ENCODE peak calls at places on chromosomes 12 and 14, in four cellular contexts. Q is neuronal stem cell, J is trophoblast cell, T is mesendoderm. X is an unnamed sample.

GRCh38 chr14:94524093-94524492 is 14.8 kb upstream of the SERPINA12 start:
- DNase-seq in J (no peak), Q (no peak), T (no peak), X (no peak)

GRCh38 chr12:69131073-69131472 is 108.3 kb upstream of the CPSF6 start:
- DNase-seq in T (no peak), J (no peak), Q (no peak), X (no peak)

GRCh38 chr12:122994140-122994675 is 13.7 kb downstream of the ARL6IP4 start:
- DNase-seq in J (no peak), T (no peak), Q (no peak), X (no peak)

GRCh38 chr12:13007496-13008233 is 7.6 kb upstream of the HEBP1 start:
- DNase-seq in J (peak), Q (no peak), T (no peak), X (no peak)

GRCh38 chr14:35340616-35341453 is 48.7 kb downstream of the PSMA6 start:
- DNase-seq in Q (no peak), T (no peak), J (no peak), X (no peak)

GRCh38 chr12:7637641-7638040 is 28.1 kb downstream of the APOBEC1 start:
- DNase-seq in Q (no peak), J (no peak), T (peak), X (no peak)

GRCh38 chr12:101697930-101698781 is 716 bp downstream of the CHPT1 start:
- DNase-seq in J (peak), T (peak), Q (peak), X (peak)

GRCh38 chr14:93430319-93430801 is 379 bp upstream of the UNC79 start:
- DNase-seq in J (peak), T (peak), Q (peak), X (peak)

GRCh38 chr12:49521391-49521790 is 17.4 kb upstream of the KCNH3 start:
- DNase-seq in Q (no peak), J (no peak), T (no peak), X (no peak)

GRCh38 chr12:48973531-48973930 is 2.0 kb upstream of the WNT10B start:
- DNase-seq in J (peak), T (no peak), Q (no peak), X (no peak)

GRCh38 chr14:92688434-92689375 is 59.7 kb downstream of the LGMN start:
- DNase-seq in T (no peak), J (no peak), Q (no peak), X (no peak)

GRCh38 chr14:81831128-81831815 is 297.6 kb upstream of the SEL1L start:
- DNase-seq in T (peak), J (no peak), Q (no peak), X (no peak)

GRCh38 chr14:51442513-51443175 is 202.6 kb downstream of the TMX1 start:
- DNase-seq in Q (no peak), J (peak), T (no peak), X (no peak)

GRCh38 chr14:54175298-54175942 is 218.8 kb upstream of the BMP4 start:
- DNase-seq in Q (peak), J (peak), T (peak), X (peak)

GRCh38 chr14:24690492-24690891 is 56.5 kb upstream of the GZMB start:
- DNase-seq in T (peak), J (no peak), Q (no peak), X (peak)

GRCh38 chr14:102362084-102362483 is 606 bp downstream of the CINP start:
- DNase-seq in T (no peak), J (peak), Q (no peak), X (no peak)

GRCh38 chr12:47281667-47282171 is 202.0 kb upstream of the AMIGO2 start:
- DNase-seq in J (no peak), Q (no peak), T (no peak), X (no peak)

GRCh38 chr12:106096376-106096775 is 42.4 kb downstream of the NUAK1 start:
- DNase-seq in T (no peak), J (no peak), Q (no peak), X (no peak)

GRCh38 chr12:125280482-125281377 is 215.5 kb downstream of the AACS start:
- DNase-seq in J (no peak), Q (peak), T (peak), X (peak)

GRCh38 chr14:77660754-77661153 is 44.3 kb upstream of the SPTLC2 start:
- DNase-seq in Q (peak), T (no peak), J (no peak), X (no peak)

GRCh38 chr12:112126000-112126431 is 656 bp downstream of the TRAFD1 start:
- DNase-seq in T (no peak), Q (no peak), J (no peak), X (peak)

GRCh38 chr12:26740991-26741390 is 92.0 kb downstream of the ITPR2 start:
- DNase-seq in T (no peak), Q (no peak), J (no peak), X (no peak)

GRCh38 chr14:69880051-69880487 is 853 bp downstream of the SMOC1 start:
- DNase-seq in J (no peak), Q (no peak), T (peak), X (no peak)

GRCh38 chr12:131028587-131029338 is 75.1 kb downstream of the ADGRD1 start:
- DNase-seq in J (peak), Q (no peak), T (no peak), X (no peak)

GRCh38 chr12:49580572-49581535 is 12.9 kb upstream of the MCRS1 start:
- DNase-seq in J (peak), Q (peak), T (peak), X (peak)

GRCh38 chr12:123109319-123109772 is 41.5 kb downstream of the PITPNM2 start:
- DNase-seq in T (no peak), J (no peak), Q (no peak), X (no peak)

GRCh38 chr12:102816816-102817434 is 100.1 kb downstream of the PAH start:
- DNase-seq in Q (no peak), J (peak), T (peak), X (no peak)

GRCh38 chr14:49918709-49919108 is 25.8 kb downstream of the ARF6 start:
- DNase-seq in J (no peak), T (no peak), Q (no peak), X (no peak)

GRCh38 chr14:89061696-89062095 is 237.2 kb downstream of the TTC8 start:
- DNase-seq in Q (no peak), J (peak), T (peak), X (no peak)

GRCh38 chr12:64633940-64634337 is 23.6 kb downstream of the RASSF3 start:
- DNase-seq in T (peak), J (peak), Q (no peak), X (no peak)

GRCh38 chr12:113090740-113091139 is 34.2 kb downstream of the DTX1 start:
- DNase-seq in J (peak), Q (no peak), T (no peak), X (no peak)

GRCh38 chr14:24162083-24162482 is 1.0 kb downstream of the IRF9 start:
- DNase-seq in J (no peak), T (no peak), Q (no peak), X (no peak)

GRCh38 chr14:104366931-104367810 is 212.4 kb upstream of the C14orf180 start:
- DNase-seq in J (no peak), T (no peak), Q (no peak), X (no peak)
- H3K4me2 ChIP-seq in J (no peak), T (no peak), Q (no peak), X (no peak)

GRCh38 chr14:56805992-56806737 is 4.1 kb downstream of the OTX2 start:
- DNase-seq in T (peak), J (no peak), Q (no peak), X (no peak)
- H2BK120ac ChIP-seq in T (no peak), J (no peak), Q (no peak), X (no peak)

DNA sequence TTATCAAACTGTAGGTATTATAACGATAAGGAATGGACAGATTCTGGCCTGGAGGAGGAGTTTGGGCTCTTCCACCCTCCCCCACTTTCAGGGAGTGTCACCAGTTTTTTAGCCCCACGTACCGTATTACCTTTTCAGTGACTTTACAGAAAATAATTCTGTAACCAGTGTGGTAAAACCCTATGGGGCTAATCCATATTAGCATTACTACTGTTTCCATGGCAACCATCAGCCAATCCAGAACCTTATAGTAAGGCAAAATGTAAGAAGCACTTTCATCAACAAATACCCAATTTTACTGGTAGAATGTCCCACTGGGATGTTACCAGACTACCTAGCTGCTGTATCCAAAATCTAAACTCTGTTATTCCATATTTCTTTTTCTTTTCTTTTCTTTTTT is 50.7 kb downstream of the BICDL1 start:
- DNase-seq in J (no peak), Q (no peak), T (peak), X (no peak)
- H2AK5ac ChIP-seq in J (no peak), Q (no peak), T (no peak), X (no peak)

DNA sequence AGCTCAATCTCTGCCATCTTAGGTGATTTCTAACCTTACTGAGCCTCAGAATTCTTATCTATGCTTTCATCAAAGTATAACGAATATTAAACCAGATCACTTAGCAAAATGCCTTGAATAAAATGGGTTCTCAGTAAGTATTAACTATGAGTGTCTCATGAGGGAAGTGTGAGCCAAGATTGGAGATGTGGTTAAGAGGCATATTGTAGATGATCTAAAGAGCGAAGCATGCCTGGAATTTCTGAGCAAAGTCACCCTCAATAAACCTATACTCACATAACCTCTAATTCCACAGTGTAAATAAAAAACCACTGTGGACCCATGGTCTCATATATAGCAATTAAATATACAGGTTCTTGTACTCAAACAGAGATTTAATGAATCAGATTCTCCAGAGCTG is 193.1 kb upstream of the FSCB start:
- DNase-seq in Q (no peak), J (no peak), T (peak), X (no peak)
- H3K4me2 ChIP-seq in Q (no peak), J (no peak), T (no peak), X (no peak)

GRCh38 chr12:58930770-58931324 is 10.5 kb upstream of the LRIG3 start:
- DNase-seq in Q (no peak), J (no peak), T (no peak), X (no peak)
- H2BK120ac ChIP-seq in Q (no peak), J (no peak), T (no peak), X (no peak)